ENCODE peak calls at places on chromosomes 12 and 14, in ten cellular contexts. P is activated T-helper 1 cell treated with anti-CD3 and anti-CD28 coated beads, Interleukin-2, amount 50 U/mL, for 16 hours; H is Calu3; U is nephron progenitor cell; M is AG08396; D is stimulated activated CD4-positive, alpha-beta T cell treated with anti-CD3 and anti-CD28 coated beads, Interleukin-1b, Interleukin-23, amount 100 ng/mL, for 24 hours; R is CD4-positive, alpha-beta memory T cell; X is ACHN; B is IMR-90; S is NCI-H1694 treated with DMSO at 0.1 percent for 48 hours. K is an unnamed sample.

GRCh38 chr12:10511756-10512355 is 6.2 kb downstream of the EIF2S3B start:
- DNase-seq in X (no peak), S (no peak), M (no peak), P (no peak), H (no peak), D (no peak), B (no peak), R (no peak), U (no peak), K (no peak)

GRCh38 chr12:94982456-94982855 is 21.0 kb downstream of the NDUFA12 start:
- DNase-seq in M (no peak), B (no peak), D (no peak), H (no peak), R (no peak), P (no peak), X (peak; percentile 63), U (no peak), S (no peak), K (no peak)

GRCh38 chr12:108597559-108598471 is at the start of gene TMEM119:
- DNase-seq in R (no peak), U (peak; percentile 47), D (no peak), P (no peak), B (peak; percentile 37), M (peak; percentile 73), X (no peak), S (no peak), H (no peak), K (no peak)

GRCh38 chr12:33546004-33546403 is 106.4 kb upstream of the SYT10 start:
- DNase-seq in U (no peak), B (no peak), P (no peak), S (no peak), D (no peak), M (no peak), R (no peak), H (no peak), X (no peak), K (no peak)

GRCh38 chr12:52151859-52152783 is 39.7 kb downstream of the KRT80 start:
- DNase-seq in U (peak; percentile 85), X (peak; percentile 85), B (peak; percentile 41), M (peak; percentile 86), P (peak; percentile 57), R (peak; percentile 83), D (peak; percentile 43), H (peak; percentile 79), S (no peak), K (peak; percentile 81)

GRCh38 chr12:5441497-5442236 is 9.8 kb downstream of the NTF3 start:
- DNase-seq in M (peak; percentile 71), R (no peak), X (peak; percentile 97), S (no peak), P (no peak), B (peak; percentile 81), U (no peak), H (no peak), D (no peak), K (no peak)

GRCh38 chr12:14860490-14860889 is 17.2 kb upstream of the ART4 start:
- DNase-seq in R (no peak), S (no peak), M (no peak), D (no peak), X (no peak), P (no peak), H (no peak), U (no peak), B (no peak), K (no peak)

GRCh38 chr14:41699506-41699905 is 92.8 kb downstream of the LRFN5 start:
- DNase-seq in U (no peak), H (no peak), X (no peak), P (no peak), R (no peak), D (no peak), M (no peak), S (no peak), B (peak; percentile 33), K (no peak)

GRCh38 chr12:85835810-85836715 is at the start of gene RASSF9:
- DNase-seq in S (no peak), B (peak; percentile 43), U (no peak), X (peak; percentile 51), M (no peak), D (no peak), P (no peak), H (peak; percentile 61), R (no peak), K (no peak)

GRCh38 chr14:73246387-73247150 is 9.3 kb downstream of the PAPLN start:
- DNase-seq in D (no peak), U (no peak), B (no peak), S (no peak), X (no peak), R (no peak), M (no peak), P (no peak), H (no peak), K (no peak)

GRCh38 chr12:87283111-87283510 is 746.1 kb downstream of the C12orf50 start:
- DNase-seq in D (no peak), U (no peak), S (no peak), B (no peak), X (no peak), H (no peak), M (no peak), R (no peak), P (no peak), K (no peak)

GRCh38 chr14:76720382-76720813 is 40.9 kb upstream of the VASH1 start:
- DNase-seq in M (peak; percentile 45), H (peak; percentile 19), D (no peak), P (no peak), B (peak; percentile 38), S (peak; percentile 59), U (peak; percentile 49), R (no peak), X (peak; percentile 12), K (no peak)

GRCh38 chr12:130017571-130018449 is 114.0 kb upstream of the TMEM132D start:
- DNase-seq in U (no peak), D (no peak), X (no peak), B (no peak), S (no peak), M (no peak), H (no peak), R (no peak), P (no peak), K (peak; percentile 81)

GRCh38 chr12:124821252-124822200 is 42.1 kb downstream of the SCARB1 start:
- DNase-seq in U (no peak), R (no peak), S (no peak), M (no peak), H (no peak), B (no peak), P (no peak), X (no peak), D (no peak), K (no peak)

GRCh38 chr12:93376436-93377251 is 1.1 kb upstream of the NUDT4 start:
- DNase-seq in P (no peak), M (peak; percentile 17), U (peak; percentile 48), X (peak; percentile 82), H (no peak), D (no peak), B (peak; percentile 60), R (no peak), S (no peak), K (peak; percentile 68)

GRCh38 chr12:22415342-22416309 is 81.1 kb upstream of the ST8SIA1 start:
- DNase-seq in H (peak; percentile 8), D (no peak), X (no peak), B (no peak), U (no peak), M (no peak), R (no peak), S (no peak), P (no peak), K (no peak)

GRCh38 chr12:69553626-69554248 is 31.5 kb upstream of the CCT2 start:
- DNase-seq in B (peak; percentile 72), M (no peak), P (no peak), H (peak; percentile 51), R (no peak), S (no peak), X (peak; percentile 29), U (no peak), D (no peak), K (no peak)

GRCh38 chr12:94761559-94761958 is 111.2 kb upstream of the TMCC3 start:
- DNase-seq in X (peak; percentile 96), B (peak; percentile 88), P (no peak), D (no peak), R (no peak), S (no peak), U (no peak), M (peak; percentile 68), H (peak; percentile 47), K (no peak)

GRCh38 chr14:61233436-61233956 is 47.6 kb downstream of the TMEM30B start:
- DNase-seq in B (no peak), D (no peak), R (no peak), H (no peak), S (no peak), M (no peak), P (no peak), X (no peak), U (no peak), K (no peak)

GRCh38 chr12:16844875-16845274 is 238.9 kb upstream of the LMO3 start:
- DNase-seq in X (peak; percentile 8), R (no peak), D (no peak), B (no peak), P (no peak), H (no peak), M (no peak), S (no peak), U (no peak), K (no peak)

GRCh38 chr14:89027097-89027740 is 202.8 kb downstream of the TTC8 start:
- DNase-seq in D (peak; percentile 44), R (peak; percentile 65), M (peak; percentile 91), X (peak; percentile 47), P (peak; percentile 51), U (peak; percentile 80), S (no peak), H (peak; percentile 62), B (peak; percentile 33), K (peak; percentile 95)

GRCh38 chr14:100375273-100375962 is 52.3 kb downstream of the SLC25A47 start:
- DNase-seq in D (peak; percentile 67), S (no peak), P (peak; percentile 71), B (peak; percentile 99), R (no peak), M (peak; percentile 84), U (peak; percentile 36), X (peak; percentile 91), H (peak; percentile 76), K (peak; percentile 86)

GRCh38 chr12:124743479-124744272 is 120.0 kb downstream of the SCARB1 start:
- DNase-seq in D (no peak), S (no peak), P (no peak), U (no peak), B (no peak), X (no peak), H (no peak), M (no peak), R (no peak), K (no peak)

GRCh38 chr14:90976076-90976475 is 84.4 kb downstream of the RPS6KA5 start:
- DNase-seq in P (no peak), U (no peak), X (no peak), M (no peak), H (no peak), S (no peak), R (no peak), B (no peak), D (no peak), K (no peak)

GRCh38 chr14:55938249-55938791 is 179.9 kb upstream of the PELI2 start:
- DNase-seq in B (peak; percentile 19), M (peak; percentile 20), D (no peak), U (no peak), S (peak; percentile 63), P (no peak), H (no peak), R (no peak), X (no peak), K (no peak)

GRCh38 chr14:95023886-95024285 is 133.4 kb downstream of the DICER1 start:
- DNase-seq in P (no peak), U (no peak), X (no peak), H (no peak), D (no peak), R (no peak), S (no peak), B (peak; percentile 6), M (no peak), K (no peak)

GRCh38 chr12:44053550-44054243 is 217.8 kb downstream of the TMEM117 start:
- DNase-seq in H (no peak), M (no peak), P (no peak), B (peak; percentile 40), X (no peak), R (no peak), U (no peak), D (no peak), S (no peak), K (no peak)

GRCh38 chr12:123929869-123930583 is 42.6 kb downstream of the CCDC92 start:
- DNase-seq in P (no peak), H (no peak), D (no peak), U (no peak), R (no peak), X (no peak), B (no peak), M (no peak), S (no peak), K (no peak)

K was measured in upper lobe of left lung.